ENCODE peak calls at places on chromosomes 1 and 21, in five cellular contexts. A is AG10803, L is colonic mucosa, P is stomach, D is cardiac muscle cell. B is an unnamed sample.

GRCh38 chr1:30250338-30251022 is 472.9 kb downstream of the MATN1 start:
- DNase-seq in D (no peak), P (no peak), A (no peak), L (no peak), B (no peak)

GRCh38 chr1:11473635-11474034 is 5.3 kb upstream of the DISP3 start:
- DNase-seq in A (no peak), D (peak; percentile 27), L (no peak), P (no peak), B (peak; percentile 63)

GRCh38 chr1:54571326-54571725 is 23.3 kb downstream of the ACOT11 start:
- DNase-seq in P (no peak), D (peak; percentile 30), A (no peak), L (no peak), B (no peak)

GRCh38 chr1:33641099-33641830 is 168.8 kb downstream of the ZSCAN20 start:
- DNase-seq in A (peak; percentile 59), D (peak; percentile 23), L (no peak), P (no peak), B (peak; percentile 31)

GRCh38 chr1:43321331-43321891 is 16.2 kb upstream of the MPL start:
- DNase-seq in P (no peak), L (no peak), A (no peak), D (no peak), B (no peak)

GRCh38 chr1:95233737-95234493 is at the start of gene RWDD3:
- DNase-seq in A (peak; percentile 90), L (peak; percentile 94), P (peak; percentile 96), D (peak; percentile 96), B (peak; percentile 63)

GRCh38 chr1:1894354-1895049 is 3.6 kb upstream of the GNB1 start:
- DNase-seq in A (no peak), P (peak; percentile 77), D (no peak), L (peak; percentile 92), B (no peak)

GRCh38 chr1:99675994-99676393 is 30.1 kb downstream of the PALMD start:
- DNase-seq in P (no peak), L (no peak), D (no peak), A (no peak), B (no peak)

GRCh38 chr1:200558866-200559459 is 61.6 kb downstream of the KIF14 start:
- DNase-seq in D (peak; percentile 76), P (no peak), L (no peak), A (peak; percentile 64), B (peak; percentile 37)

GRCh38 chr1:159843459-159843858 is 16.8 kb downstream of the SLAMF8 start:
- DNase-seq in D (no peak), A (no peak), P (no peak), L (no peak), B (no peak)

GRCh38 chr1:64183985-64184440 is 19.4 kb upstream of the UBE2U start:
- DNase-seq in A (peak; percentile 78), L (no peak), D (peak; percentile 39), P (no peak), B (no peak)

GRCh38 chr21:36429672-36430546 is 44.7 kb downstream of the CHAF1B start:
- DNase-seq in A (peak; percentile 95), D (peak; percentile 97), P (peak; percentile 84), L (peak; percentile 32), B (peak; percentile 23)

GRCh38 chr1:40736085-40736531 is 44.6 kb downstream of the NFYC start:
- DNase-seq in P (no peak), A (peak; percentile 65), D (peak; percentile 70), L (no peak), B (no peak)

GRCh38 chr1:208101661-208102431 is 142.3 kb downstream of the PLXNA2 start:
- DNase-seq in P (no peak), L (peak; percentile 85), D (peak; percentile 80), A (peak; percentile 62), B (no peak)

GRCh38 chr1:153565529-153566374 is at the start of gene S100A2:
- DNase-seq in P (peak; percentile 46), D (peak; percentile 86), A (peak; percentile 95), L (peak; percentile 61), B (no peak)

GRCh38 chr1:232227171-232227740 is 402.7 kb downstream of the SIPA1L2 start:
- DNase-seq in A (peak; percentile 21), D (peak; percentile 16), P (no peak), L (no peak), B (no peak)

GRCh38 chr21:14533555-14534400 is 12.3 kb downstream of the SAMSN1 start:
- DNase-seq in A (peak; percentile 1), P (no peak), D (peak; percentile 67), L (no peak), B (no peak)
- H3K4me3 ChIP-seq in A (no peak overlapping the region), P (no peak overlapping the region), D (no peak overlapping the region), L (no peak overlapping the region), B (no peak overlapping the region)

GRCh38 chr1:84145051-84145450 is 980 bp downstream of the PRKACB start:
- DNase-seq in D (no peak), P (no peak), L (peak; percentile 41), A (no peak), B (peak; percentile 51)
- H3K4me3 ChIP-seq in D (no peak overlapping the region), P (peak overlapping the region; percentile 27), L (peak overlapping the region; percentile 25), A (no peak overlapping the region), B (peak overlapping the region; percentile 43)

GRCh38 chr1:115337276-115337632 is 795 bp downstream of the NGF start:
- DNase-seq in P (no peak), D (no peak), A (no peak), L (no peak), B (no peak)
- H3K4me3 ChIP-seq in P (peak overlapping the region; percentile 50), D (peak overlapping the region; percentile 34), A (peak overlapping the region; percentile 98), L (peak overlapping the region; percentile 35), B (peak overlapping the region; percentile 46)

DNA sequence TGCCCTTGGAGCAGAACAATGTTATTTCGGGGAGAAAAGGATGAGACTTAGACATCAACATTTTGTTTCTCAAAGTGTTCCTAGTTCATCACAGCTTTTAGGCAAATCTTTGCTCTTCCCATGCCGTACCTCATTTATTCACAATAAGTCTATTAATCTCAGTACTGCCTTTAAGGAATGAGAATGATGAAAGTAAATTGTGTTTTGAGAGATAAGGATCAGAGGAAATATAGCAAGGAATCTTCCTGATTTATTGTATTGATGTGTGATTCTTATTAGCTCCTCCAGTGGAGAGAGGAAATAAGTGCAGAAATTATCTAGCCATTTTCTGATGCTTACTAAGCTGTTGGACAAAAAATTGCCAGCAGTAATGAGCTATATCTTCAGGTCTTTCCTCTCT is 2.0 kb downstream of the POLR3C start:
- DNase-seq in A (no peak), D (no peak), P (no peak), L (no peak), B (no peak)
- H3K4me3 ChIP-seq in A (no peak overlapping the region), D (no peak overlapping the region), P (no peak overlapping the region), L (no peak overlapping the region), B (no peak overlapping the region)

DNA sequence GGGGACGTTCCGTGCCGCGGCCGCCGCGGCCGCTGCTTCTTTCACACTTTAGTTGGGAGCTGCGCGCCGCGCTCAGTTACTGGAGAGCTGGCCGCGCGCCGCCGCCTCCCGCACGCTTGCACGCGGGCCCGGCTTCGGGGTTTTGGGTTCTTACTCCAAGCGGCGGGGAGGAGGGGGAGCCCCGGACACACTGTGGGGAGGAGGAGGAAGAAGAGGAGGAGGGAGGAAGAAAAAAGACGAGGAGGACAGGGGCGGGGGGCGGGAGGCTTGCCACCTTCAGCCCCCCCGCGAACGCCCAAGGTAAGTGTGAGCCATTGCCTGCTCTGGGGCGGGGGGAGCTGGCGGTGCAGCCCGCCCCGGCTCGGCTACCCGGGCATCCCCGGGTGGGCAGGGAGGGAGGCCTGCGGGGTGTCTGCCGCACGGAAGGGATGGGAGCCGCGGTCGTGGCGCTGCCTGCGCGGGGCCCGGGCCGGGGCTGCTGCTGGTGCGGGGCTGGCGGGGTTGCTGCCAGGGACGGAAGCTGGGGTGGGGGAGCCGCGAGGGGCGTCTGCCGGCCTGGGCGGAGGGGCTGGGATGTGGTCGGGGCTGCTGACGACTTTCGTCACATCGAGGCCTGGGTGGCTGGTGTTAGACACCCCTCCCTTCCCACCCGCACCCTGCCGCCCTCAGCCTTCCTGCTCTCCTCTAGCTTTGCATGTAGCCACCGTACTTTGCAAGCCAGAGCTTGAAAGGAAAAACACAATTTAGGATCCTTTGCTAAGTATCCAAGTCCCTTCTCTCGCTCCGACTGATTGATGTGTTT is 441 bp downstream of the C1orf21 start:
- DNase-seq in D (peak; percentile 31), L (peak; percentile 55), A (no peak), P (no peak), B (peak; percentile 22)
- H3K4me3 ChIP-seq in D (peak overlapping the region; percentile 95), L (peak overlapping the region; percentile 80), A (peak overlapping the region; percentile 82), P (peak overlapping the region; percentile 89), B (peak overlapping the region; percentile 58)

B was measured in Jurkat, Clone E6-1.